ENCODE peak calls at places on chromosomes 12 and 14, in ten cellular contexts. Z is breast epithelium; L is neuronal stem cell; C is spleen; S is CD8-positive, alpha-beta memory T cell; M is mammary epithelial cell; B is heart left ventricle; P is HL-60; X is transverse colon; V is upper lobe of right lung. A is an unnamed sample.

GRCh38 chr12:112828534-112828933 is 37.0 kb downstream of the RPH3A start:
- DNase-seq in M (no peak), V (no peak), P (no peak), L (no peak), Z (no peak), X (no peak), S (no peak), C (no peak), B (no peak), A (no peak)

GRCh38 chr14:31543969-31544799 is 17.0 kb upstream of the NUBPL start:
- DNase-seq in S (no peak), X (no peak), Z (no peak), L (no peak), V (no peak), P (no peak), C (no peak), B (no peak), M (no peak), A (no peak)

GRCh38 chr12:47930634-47931033 is 25.8 kb upstream of the VDR start:
- DNase-seq in Z (no peak), V (no peak), B (no peak), C (no peak), M (no peak), L (no peak), S (no peak), P (no peak), X (no peak), A (no peak)

GRCh38 chr14:74586681-74587362 is 25.2 kb downstream of the LTBP2 start:
- DNase-seq in L (no peak), Z (no peak), B (peak; percentile 44), M (no peak), P (no peak), S (no peak), C (no peak), X (no peak), V (no peak), A (no peak)

GRCh38 chr14:75631453-75631831 is 29.2 kb downstream of the ERG28 start:
- DNase-seq in X (no peak), S (no peak), P (no peak), Z (no peak), C (no peak), M (no peak), V (no peak), L (peak; percentile 26), B (no peak), A (no peak)

GRCh38 chr12:88562151-88562550 is 18.1 kb downstream of the KITLG start:
- DNase-seq in P (no peak), Z (no peak), V (no peak), C (no peak), B (no peak), X (no peak), L (no peak), M (no peak), S (no peak), A (no peak)

GRCh38 chr12:124520896-124521295 is 46.5 kb downstream of the NCOR2 start:
- DNase-seq in C (no peak), X (no peak), S (no peak), B (peak; percentile 60), M (no peak), Z (no peak), P (no peak), L (no peak), V (no peak), A (no peak)

GRCh38 chr14:53035796-53036195 is 84.9 kb upstream of the FERMT2 start:
- DNase-seq in C (no peak), L (no peak), Z (no peak), X (no peak), V (no peak), S (no peak), P (no peak), M (no peak), B (no peak), A (no peak)

GRCh38 chr12:117112268-117112595 is 13.0 kb upstream of the TESC start:
- DNase-seq in X (no peak), L (no peak), S (no peak), C (no peak), M (no peak), V (peak; percentile 15), Z (no peak), B (no peak), P (no peak), A (no peak)

GRCh38 chr14:24337144-24337823 is 2.4 kb upstream of the ADCY4 start:
- DNase-seq in C (no peak), L (no peak), P (no peak), M (no peak), S (no peak), B (no peak), X (no peak), Z (no peak), V (no peak), A (no peak)

GRCh38 chr14:70183991-70184390 is 4.8 kb downstream of the SLC8A3 start:
- DNase-seq in X (no peak), M (no peak), P (no peak), C (no peak), S (no peak), V (no peak), Z (no peak), B (no peak), L (no peak), A (no peak)
- H3K27me3 ChIP-seq in X (peaks cover 38% of the 10 kb centered on the region), M (no peaks in the 10 kb centered on the region), P (peaks cover 6% of the 10 kb centered on the region), C (peaks cover 33% of the 10 kb centered on the region), S (peaks cover 5% of the 10 kb centered on the region), V (peaks cover 42% of the 10 kb centered on the region), Z (peaks cover 5% of the 10 kb centered on the region), B (peaks cover 11% of the 10 kb centered on the region), L (peaks cover 52% of the 10 kb centered on the region), A (no peaks in the 10 kb centered on the region)

GRCh38 chr14:103090481-103091020 is 4.0 kb upstream of the EXOC3L4 start:
- DNase-seq in C (no peak), M (no peak), X (no peak), P (no peak), L (no peak), Z (no peak), B (peak; percentile 54), S (no peak), V (no peak), A (no peak)
- H3K4me3 ChIP-seq in C (no peak overlapping the region), M (no peak overlapping the region), X (no peak overlapping the region), P (no peak overlapping the region), L (peak overlapping the region; percentile 37), Z (no peak overlapping the region), B (no peak overlapping the region), S (no peak overlapping the region), V (no peak overlapping the region), A (no peak overlapping the region)

GRCh38 chr12:132362966-132363660 is 33.7 kb upstream of the GALNT9 start:
- DNase-seq in L (no peak), C (peak; percentile 61), S (no peak), X (no peak), V (peak; percentile 49), M (no peak), Z (peak; percentile 42), P (no peak), B (no peak), A (no peak)
- H3K27me3 ChIP-seq in L (no peaks in the 10 kb centered on the region), C (no peaks in the 10 kb centered on the region), S (no peaks in the 10 kb centered on the region), X (no peaks in the 10 kb centered on the region), V (no peaks in the 10 kb centered on the region), M (no peaks in the 10 kb centered on the region), Z (no peaks in the 10 kb centered on the region), P (no peaks in the 10 kb centered on the region), B (no peaks in the 10 kb centered on the region), A (no peaks in the 10 kb centered on the region)

GRCh38 chr14:20798932-20799331 is 3.7 kb downstream of the RNASE1 start:
- DNase-seq in V (no peak), P (no peak), L (no peak), C (no peak), S (no peak), X (no peak), Z (no peak), M (no peak), B (no peak), A (no peak)

GRCh38 chr14:20799444-20799843 is 3.2 kb downstream of the RNASE1 start:
- DNase-seq in C (no peak), P (no peak), L (no peak), V (no peak), S (no peak), M (no peak), B (no peak), Z (no peak), X (no peak), A (no peak)

GRCh38 chr14:20801726-20802125 is 918 bp downstream of the RNASE1 start:
- DNase-seq in Z (no peak), V (peak; percentile 73), C (no peak), B (peak; percentile 69), L (no peak), S (no peak), P (no peak), X (peak; percentile 41), M (no peak), A (no peak)

GRCh38 chr14:20798318-20798717 is 4.3 kb downstream of the RNASE1 start:
- DNase-seq in V (no peak), B (no peak), L (no peak), S (no peak), X (no peak), M (no peak), Z (no peak), P (no peak), C (no peak), A (no peak)

GRCh38 chr14:20799955-20800544 is 2.6 kb downstream of the RNASE1 start:
- DNase-seq in V (peak; percentile 72), L (no peak), C (peak; percentile 88), S (no peak), X (no peak), Z (no peak), M (no peak), B (peak; percentile 67), P (peak; percentile 87), A (no peak)
- H3K4me3 ChIP-seq in V (peak overlapping the region; percentile 60), L (no peak overlapping the region), C (peak overlapping the region; percentile 14), S (no peak overlapping the region), X (no peak overlapping the region), Z (peak overlapping the region; percentile 43), M (no peak overlapping the region), B (peak overlapping the region; percentile 8), P (no peak overlapping the region), A (no peak overlapping the region)

A was measured in effector memory CD4-positive, alpha-beta T cell.